ENCODE peak calls at places on chromosomes 3 and 15, in nine cellular contexts. E is spleen, C is progenitor cell of endocrine pancreas, X is HL-60, K is thyroid gland, R is cardiac fibroblast, F is AG10803, D is Peyer's patch, O is foreskin fibroblast. B is an unnamed sample.

GRCh38 chr3:135238201-135238600 is 443.1 kb downstream of the EPHB1 start:
- DNase-seq in D (no peak), F (no peak), C (no peak), K (no peak), E (no peak), O (no peak), X (no peak), R (no peak), B (no peak)

GRCh38 chr3:127351775-127352350 is 64.0 kb upstream of the PRR20G start:
- DNase-seq in O (no peak), C (no peak), F (no peak), D (no peak), R (no peak), K (no peak), X (no peak), E (no peak), B (no peak)

GRCh38 chr3:50582083-50582482 is 12.8 kb downstream of the HEMK1 start:
- DNase-seq in D (no peak), E (no peak), F (no peak), R (no peak), K (peak; percentile 33), X (no peak), C (no peak), O (no peak), B (no peak)

GRCh38 chr3:146100825-146101444 is 60.0 kb downstream of the PLOD2 start:
- DNase-seq in K (no peak), X (no peak), E (no peak), D (no peak), R (peak; percentile 35), F (no peak), C (no peak), O (no peak), B (no peak)

GRCh38 chr3:147364771-147365170 is 41.6 kb downstream of the ZIC4 start:
- DNase-seq in K (no peak), X (no peak), D (no peak), O (no peak), E (no peak), F (no peak), C (no peak), R (no peak), B (no peak)

GRCh38 chr3:129280183-129280582 is 1.5 kb downstream of the HMCES start:
- DNase-seq in F (no peak), K (no peak), O (no peak), D (no peak), R (no peak), E (no peak), X (no peak), C (no peak), B (no peak)

GRCh38 chr3:31361391-31362273 is 171.1 kb upstream of the STT3B start:
- DNase-seq in E (no peak), F (peak; percentile 82), C (no peak), D (no peak), R (peak; percentile 78), O (peak; percentile 66), X (no peak), K (no peak), B (peak; percentile 67)

GRCh38 chr15:71691700-71692417 is 118.5 kb upstream of the NR2E3 start:
- DNase-seq in D (no peak), F (peak; percentile 72), R (peak; percentile 66), C (no peak), X (no peak), O (peak; percentile 67), E (no peak), K (peak; percentile 24), B (peak; percentile 21)

GRCh38 chr3:194089357-194090177 is 46.4 kb upstream of the HES1 start:
- DNase-seq in X (peak; percentile 98), O (peak; percentile 40), K (no peak), E (peak; percentile 90), D (no peak), F (peak; percentile 100), C (no peak), R (peak; percentile 99), B (peak; percentile 100)

GRCh38 chr15:28260722-28261121 is 61.3 kb downstream of the HERC2 start:
- DNase-seq in C (no peak), E (no peak), O (no peak), K (no peak), D (no peak), X (no peak), F (no peak), R (no peak), B (no peak)

GRCh38 chr15:38226867-38227266 is 25.8 kb upstream of the SPRED1 start:
- DNase-seq in C (no peak), X (no peak), E (no peak), R (peak; percentile 93), K (peak; percentile 61), O (peak; percentile 93), F (peak; percentile 66), D (no peak), B (peak; percentile 33)

GRCh38 chr3:180036678-180037455 is at the start of gene PEX5L:
- DNase-seq in F (peak; percentile 19), R (peak; percentile 48), D (no peak), K (peak; percentile 25), E (peak; percentile 69), O (peak; percentile 42), C (peak; percentile 83), X (peak; percentile 63), B (no peak)

GRCh38 chr3:58474348-58474911 is 17.5 kb upstream of the KCTD6 start:
- DNase-seq in D (no peak), F (no peak), R (no peak), O (no peak), X (no peak), K (no peak), C (no peak), E (no peak), B (no peak)

GRCh38 chr3:197428117-197428761 is 127.5 kb downstream of the BDH1 start:
- DNase-seq in F (peak; percentile 61), E (no peak), D (no peak), K (peak; percentile 17), X (peak; percentile 34), R (peak; percentile 19), O (peak; percentile 65), C (no peak), B (peak; percentile 14)

GRCh38 chr3:185401319-185401955 is 38.5 kb downstream of the MAP3K13 start:
- DNase-seq in C (no peak), X (no peak), D (no peak), E (no peak), O (peak; percentile 48), K (no peak), F (no peak), R (peak; percentile 17), B (no peak)

GRCh38 chr3:32488609-32489008 is 14.0 kb downstream of the CMTM6 start:
- DNase-seq in D (no peak), F (no peak), R (no peak), X (no peak), C (no peak), E (no peak), O (no peak), K (no peak), B (no peak)

GRCh38 chr3:175851541-175851940 is 992.4 kb downstream of the NAALADL2 start:
- DNase-seq in E (no peak), D (no peak), C (no peak), K (no peak), F (no peak), X (no peak), R (no peak), O (no peak), B (no peak)

GRCh38 chr3:164018500-164018899 is 1059.8 kb downstream of the SI start:
- DNase-seq in E (no peak), D (no peak), K (no peak), O (no peak), R (no peak), C (no peak), X (no peak), F (no peak), B (no peak)

GRCh38 chr3:15557511-15557946 is 36.0 kb upstream of the COLQ start:
- DNase-seq in D (peak; percentile 76), E (no peak), O (peak; percentile 74), C (no peak), R (peak; percentile 77), K (peak; percentile 71), X (peak; percentile 78), F (peak; percentile 73), B (peak; percentile 21)

DNA sequence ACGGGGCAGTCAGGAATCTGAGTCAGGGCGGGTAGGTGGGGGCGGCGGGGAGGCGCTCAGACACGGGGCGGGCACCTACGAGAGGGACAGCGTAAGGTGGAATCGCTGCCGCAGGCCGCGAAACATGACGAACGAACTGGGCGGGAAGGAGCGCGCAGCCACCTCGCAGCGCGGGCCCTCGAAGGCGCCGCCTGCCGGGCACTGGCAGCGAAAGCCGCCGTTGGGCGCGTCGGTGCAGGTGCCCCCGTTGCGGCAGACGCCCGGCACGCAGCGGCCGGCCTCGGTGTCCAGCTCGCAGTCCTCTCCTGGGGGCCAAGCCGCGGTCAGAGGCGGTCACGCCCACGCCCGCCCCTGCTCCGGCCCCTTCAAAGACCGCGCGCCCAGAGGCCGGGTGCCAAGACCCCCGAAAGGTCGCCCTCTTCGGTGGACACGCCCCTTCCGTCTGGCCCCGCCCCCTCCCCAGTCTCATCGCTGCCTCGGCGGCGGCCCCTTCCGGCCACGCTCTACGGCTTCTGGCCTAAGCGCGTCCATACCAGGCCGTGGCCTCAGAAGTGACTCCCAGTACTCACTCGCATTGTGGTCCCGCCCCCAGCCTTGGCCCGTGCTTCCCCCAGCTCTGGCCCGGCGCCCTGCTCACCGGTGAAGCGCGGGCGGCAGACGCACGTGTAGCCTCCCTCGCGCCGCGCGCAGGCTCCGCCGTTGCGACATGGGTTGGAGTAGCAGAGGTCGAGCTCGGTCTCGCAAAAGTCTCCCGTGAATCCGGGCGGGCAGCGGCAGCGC is 6.4 kb downstream of the CELSR3 start:
- DNase-seq in D (peak; percentile 83), K (peak; percentile 95), R (peak; percentile 74), C (peak; percentile 78), X (peak; percentile 71), O (peak; percentile 90), E (peak; percentile 94), F (peak; percentile 62), B (peak; percentile 10)
- TF ChIP-seq CTCF in D (peak; percentile 87), K (peak; percentile 61), R (no peak), C (peak; percentile 80), X (peak; percentile 70), O (peak; percentile 32), E (peak; percentile 91), F (peak; percentile 43), B (peak; percentile 28)

GRCh38 chr3:24495334-24495994 is 814 bp upstream of the THRB start:
- DNase-seq in F (no peak), C (peak; percentile 49), R (no peak), K (peak; percentile 71), X (no peak), E (peak; percentile 87), D (peak; percentile 24), O (peak; percentile 61), B (no peak)
- TF ChIP-seq CTCF in F (no peak), C (peak; percentile 44), R (no peak), K (peak; percentile 8), X (no peak), E (peak; percentile 5), D (peak; percentile 27), O (peak; percentile 1), B (no peak)

GRCh38 chr15:48641416-48641815 is 4.1 kb downstream of the FBN1 start:
- DNase-seq in C (no peak), X (no peak), D (no peak), O (peak; percentile 74), K (peak; percentile 53), R (peak; percentile 60), E (no peak), F (no peak), B (no peak)
- TF ChIP-seq CTCF in C (no peak), X (no peak), D (peak; percentile 3), O (peak; percentile 33), K (no peak), R (peak; percentile 31), E (no peak), F (peak; percentile 54), B (peak; percentile 50)

DNA sequence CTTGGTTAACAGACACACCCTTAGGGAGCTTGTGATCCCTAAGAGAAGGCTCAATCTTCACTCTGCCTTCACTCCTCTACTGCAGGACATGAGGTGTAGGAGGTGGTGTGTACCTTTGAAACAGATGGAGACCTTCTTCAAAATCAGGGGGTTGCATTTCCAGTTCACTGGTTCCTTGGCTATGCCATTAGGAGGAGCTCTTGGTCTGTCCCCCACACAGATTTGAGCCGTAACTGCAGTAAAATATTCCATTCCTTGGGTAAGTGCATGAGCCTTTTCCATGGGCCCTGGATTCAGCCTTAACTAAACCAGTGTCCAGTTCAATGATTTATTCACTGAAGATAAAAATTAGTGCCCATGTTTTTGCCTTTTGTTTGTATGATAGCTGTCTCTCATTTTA is 144.6 kb downstream of the MCTP2 start:
- DNase-seq in R (no peak), E (no peak), D (no peak), C (no peak), O (no peak), K (no peak), X (no peak), F (no peak), B (no peak)
- TF ChIP-seq CTCF in R (no peak), E (peak; percentile 24), D (no peak), C (no peak), O (no peak), K (no peak), X (no peak), F (no peak), B (peak; percentile 3)

B was measured in AG09309.